ENCODE peak calls at places on chromosomes 11 and 22, in six cellular contexts. I, O, P, Z, C and N are unnamed samples.

GRCh38 chr22:29710922-29711593 is 8.7 kb upstream of the CABP7 start:
- DNase-seq in I (no peak), O (no peak), C (no peak), P (no peak), Z (peak; percentile 81), N (no peak)

GRCh38 chr22:49923445-49923844 is 5.0 kb downstream of the CRELD2 start:
- DNase-seq in O (no peak), C (no peak), P (peak; percentile 81), Z (no peak), I (peak; percentile 54), N (no peak)

GRCh38 chr11:44032304-44033085 is 15.3 kb upstream of the ACCSL start:
- DNase-seq in I (no peak), O (no peak), C (no peak), Z (peak; percentile 33), P (no peak), N (no peak)

GRCh38 chr22:47036352-47036751 is 273.9 kb downstream of the TBC1D22A start:
- DNase-seq in P (no peak), Z (no peak), I (no peak), O (no peak), C (no peak), N (peak; percentile 53)

GRCh38 chr11:124122123-124122522 is 6.9 kb downstream of the VWA5A start:
- DNase-seq in Z (no peak), C (no peak), P (no peak), O (no peak), I (no peak), N (no peak)

GRCh38 chr11:61797263-61797944 is 4.7 kb downstream of the FEN1 start:
- DNase-seq in C (peak; percentile 41), Z (peak; percentile 83), O (peak; percentile 68), I (peak; percentile 87), P (peak; percentile 89), N (peak; percentile 90)

GRCh38 chr11:97703815-97704214 is 1314.0 kb downstream of the JRKL start:
- DNase-seq in C (no peak), O (no peak), Z (no peak), P (no peak), I (no peak), N (no peak)

GRCh38 chr22:46609175-46609690 is 11.0 kb upstream of the GRAMD4 start:
- DNase-seq in P (no peak), I (peak; percentile 59), Z (no peak), C (no peak), O (no peak), N (no peak)

GRCh38 chr11:44755553-44756505 is 29.1 kb downstream of the TSPAN18 start:
- DNase-seq in C (no peak), Z (no peak), O (no peak), P (no peak), I (no peak), N (peak; percentile 92)

GRCh38 chr22:49789289-49790141 is 38.2 kb downstream of the BRD1 start:
- DNase-seq in I (peak; percentile 94), Z (no peak), P (no peak), C (no peak), O (peak; percentile 30), N (no peak)

GRCh38 chr11:78583889-78584288 is 9.2 kb upstream of the NARS2 start:
- DNase-seq in Z (no peak), O (no peak), P (no peak), C (no peak), I (no peak), N (no peak)

GRCh38 chr11:38274031-38274430 is 1676.0 kb upstream of the RAG2 start:
- DNase-seq in O (no peak), I (no peak), Z (no peak), P (no peak), C (no peak), N (no peak)

GRCh38 chr11:117822031-117822521 is 2.5 kb downstream of the FXYD2 start:
- DNase-seq in O (no peak), I (peak; percentile 63), P (peak; percentile 76), Z (peak; percentile 67), C (peak; percentile 48), N (peak; percentile 73)

GRCh38 chr22:42364641-42365336 is 67.4 kb downstream of the NFAM1 start:
- DNase-seq in P (no peak), C (no peak), I (no peak), Z (peak; percentile 10), O (no peak), N (peak; percentile 81)

GRCh38 chr11:57751676-57752253 is at the start of gene BTBD18:
- DNase-seq in I (peak; percentile 63), P (no peak), C (no peak), Z (peak; percentile 66), O (no peak), N (no peak)

GRCh38 chr11:45021692-45022130 is 71.0 kb upstream of the TP53I11 start:
- DNase-seq in Z (peak; percentile 50), O (peak; percentile 75), I (peak; percentile 69), P (no peak), C (no peak), N (peak; percentile 90)

GRCh38 chr11:23875407-23875950 is 621.4 kb upstream of the LUZP2 start:
- DNase-seq in O (no peak), P (no peak), C (no peak), Z (no peak), I (no peak), N (no peak)

GRCh38 chr11:124633355-124633754 is 10.7 kb downstream of the TBRG1 start:
- DNase-seq in I (no peak), C (no peak), Z (no peak), P (no peak), O (no peak), N (no peak)

GRCh38 chr22:21701384-21701971 is 34.1 kb downstream of the YPEL1 start:
- DNase-seq in I (no peak), Z (no peak), P (no peak), C (no peak), O (no peak), N (no peak)

GRCh38 chr11:17734418-17734911 is at the start of gene KCNC1:
- DNase-seq in P (no peak), I (no peak), C (no peak), Z (peak; percentile 38), O (no peak), N (peak; percentile 61)

GRCh38 chr11:70506986-70507385 is 108.7 kb downstream of the CTTN start:
- DNase-seq in O (no peak), P (no peak), Z (no peak), I (no peak), C (no peak), N (no peak)

GRCh38 chr22:45575607-45576272 is 73.1 kb downstream of the FBLN1 start:
- DNase-seq in I (peak; percentile 85), C (no peak), Z (no peak), O (no peak), P (no peak), N (no peak)

GRCh38 chr22:31286360-31287255 is 5.7 kb downstream of the PIK3IP1 start:
- DNase-seq in I (no peak), P (peak; percentile 83), C (no peak), O (no peak), Z (no peak), N (peak; percentile 82)